ENCODE peak calls at places on chromosomes 3 and 15, in eight cellular contexts. F, Y, H, N, O, V, T and J are unnamed samples.

GRCh38 chr15:45631831-45632230 is 3.0 kb upstream of the SQOR start:
- DNase-seq in F (no peak), Y (no peak), H (no peak), N (no peak), O (no peak), V (no peak), T (peak), J (no peak)

GRCh38 chr15:41925209-41925608 is 31.4 kb upstream of the SPTBN5 start:
- DNase-seq in F (no peak), Y (no peak), H (no peak), N (no peak), O (no peak), V (no peak), T (no peak), J (no peak)

GRCh38 chr3:49266410-49267170 is 10.4 kb downstream of the C3orf62 start:
- DNase-seq in F (no peak), Y (no peak), H (no peak), N (no peak), O (no peak), V (no peak), T (no peak), J (no peak)

GRCh38 chr3:193418576-193419373 is 40.2 kb upstream of the ATP13A5 start:
- DNase-seq in F (no peak), Y (no peak), H (no peak), N (no peak), O (no peak), V (no peak), T (no peak), J (no peak)

GRCh38 chr15:50315814-50316630 is 39.0 kb downstream of the GABPB1 start:
- DNase-seq in F (no peak), Y (no peak), H (no peak), N (peak), O (no peak), V (no peak), T (peak), J (no peak)

GRCh38 chr3:128497305-128498126 is 4.5 kb upstream of the GATA2 start:
- DNase-seq in F (peak), Y (peak), H (peak), N (peak), O (peak), V (peak), T (peak), J (peak)

GRCh38 chr15:47887181-47887580 is 169.9 kb downstream of the SEMA6D start:
- DNase-seq in F (no peak), Y (no peak), H (no peak), N (peak), O (no peak), V (no peak), T (no peak), J (peak)

GRCh38 chr3:136505676-136506075 is 246.5 kb downstream of the STAG1 start:
- DNase-seq in F (no peak), Y (no peak), H (no peak), N (no peak), O (no peak), V (no peak), T (no peak), J (no peak)

GRCh38 chr15:88606437-88606794 is 14.7 kb upstream of the AEN start:
- DNase-seq in F (no peak), Y (no peak), H (no peak), N (peak), O (no peak), V (no peak), T (no peak), J (no peak)

GRCh38 chr3:45666729-45667440 is 22.3 kb upstream of the SACM1L start:
- DNase-seq in F (no peak), Y (no peak), H (peak), N (no peak), O (peak), V (no peak), T (peak), J (no peak)

GRCh38 chr3:170961616-170962400 is 53.4 kb upstream of the EIF5A2 start:
- DNase-seq in F (no peak), Y (no peak), H (no peak), N (peak), O (no peak), V (no peak), T (peak), J (peak)

GRCh38 chr3:42655980-42656679 is 2.6 kb downstream of the ZBTB47 start:
- DNase-seq in F (no peak), Y (no peak), H (no peak), N (no peak), O (peak), V (no peak), T (peak), J (no peak)

GRCh38 chr3:138687236-138687635 is 78.7 kb downstream of the FAIM start:
- DNase-seq in F (no peak), Y (no peak), H (no peak), N (no peak), O (no peak), V (no peak), T (peak), J (no peak)

GRCh38 chr3:52879581-52879980 is 17.8 kb downstream of the STIMATE start:
- DNase-seq in F (no peak), Y (no peak), H (no peak), N (no peak), O (no peak), V (no peak), T (no peak), J (no peak)

GRCh38 chr15:69636516-69636915 is 183.9 kb downstream of the RPLP1 start:
- DNase-seq in F (no peak), Y (no peak), H (no peak), N (no peak), O (no peak), V (no peak), T (no peak), J (no peak)

GRCh38 chr3:140736863-140737460 is 59.1 kb downstream of the TRIM42 start:
- DNase-seq in F (no peak), Y (peak), H (peak), N (peak), O (peak), V (no peak), T (peak), J (no peak)

GRCh38 chr15:49675051-49675450 is 54.2 kb downstream of the DTWD1 start:
- DNase-seq in F (no peak), Y (no peak), H (no peak), N (peak), O (no peak), V (no peak), T (peak), J (no peak)